ENCODE peak calls at places on chromosomes 6 and 20, in four cellular contexts. Z is heart left ventricle; N is GM19239; G is activated T-cell treated with anti-CD3 and anti-CD28 coated beads, Interleukin-2, amount 50 U/mL, for 72 hours. R is an unnamed sample.

GRCh38 chr6:119543332-119543731 is 193.8 kb upstream of the MAN1A1 start:
- DNase-seq in Z (no peak), N (no peak), G (no peak), R (no peak)

GRCh38 chr6:122663981-122664380 is 53.8 kb downstream of the PKIB start:
- DNase-seq in Z (no peak), N (no peak), G (no peak), R (no peak)

GRCh38 chr20:33967126-33967525 is 26.6 kb upstream of the RALY start:
- DNase-seq in Z (no peak), N (no peak), G (no peak), R (no peak)

GRCh38 chr6:108961985-108962384 is 113.8 kb downstream of the ARMC2 start:
- DNase-seq in N (no peak), Z (no peak), G (no peak), R (no peak)

GRCh38 chr20:57435105-57435497 is 43.9 kb downstream of the RBM38 start:
- DNase-seq in Z (no peak), G (no peak), N (no peak), R (no peak)

GRCh38 chr20:41232971-41233926 is 84.3 kb downstream of the ZHX3 start:
- DNase-seq in Z (no peak), N (no peak), G (no peak), R (no peak)

GRCh38 chr6:96014846-96015245 is 928 bp upstream of the FUT9 start:
- DNase-seq in Z (no peak), N (no peak), G (no peak), R (no peak)

GRCh38 chr6:52317841-52318581 is 33.5 kb upstream of the MCM3 start:
- DNase-seq in Z (no peak), N (peak; percentile 54), G (no peak), R (no peak)

GRCh38 chr6:2754911-2755310 is 4.2 kb upstream of the MYLK4 start:
- DNase-seq in Z (no peak), N (no peak), G (no peak), R (no peak)

GRCh38 chr6:99514089-99514488 is 1.1 kb downstream of the USP45 start:
- DNase-seq in G (no peak), N (no peak), Z (no peak), R (no peak)

GRCh38 chr20:56802805-56803204 is 173.7 kb downstream of the TFAP2C start:
- DNase-seq in Z (no peak), N (no peak), G (no peak), R (no peak)

GRCh38 chr6:85747654-85748053 is 105.0 kb upstream of the SYNCRIP start:
- DNase-seq in Z (no peak), G (no peak), N (no peak), R (no peak)

GRCh38 chr20:54174452-54175175 is 828 bp upstream of the CYP24A1 start:
- DNase-seq in N (no peak), G (no peak), Z (no peak), R (no peak)

GRCh38 chr6:157269261-157269794 is 54.0 kb downstream of the TMEM242 start:
- DNase-seq in Z (peak; percentile 88), N (no peak), G (no peak), R (no peak)

GRCh38 chr6:14804001-14804401 is 441.9 kb upstream of the JARID2 start:
- DNase-seq in G (no peak), Z (no peak), N (no peak), R (no peak)

GRCh38 chr6:10141756-10142443 is 273.0 kb downstream of the TFAP2A start:
- DNase-seq in G (no peak), N (no peak), Z (no peak), R (no peak)

GRCh38 chr6:134117409-134117808 is 65.0 kb upstream of the SLC2A12 start:
- DNase-seq in G (no peak), N (no peak), Z (no peak), R (peak; percentile 32)

GRCh38 chr6:107716688-107717089 is 107.4 kb downstream of the SCML4 start:
- DNase-seq in G (peak; percentile 77), N (peak; percentile 46), Z (no peak), R (peak; percentile 85)

GRCh38 chr20:23167436-23167835 is 81.3 kb upstream of the CD93 start:
- DNase-seq in Z (no peak), N (no peak), G (no peak), R (no peak)

GRCh38 chr6:111253999-111254778 is 166.9 kb downstream of the SLC16A10 start:
- DNase-seq in Z (no peak), G (no peak), N (no peak), R (no peak)

GRCh38 chr6:12291785-12292604 is 1.8 kb downstream of the EDN1 start:
- DNase-seq in Z (no peak), G (no peak), N (no peak), R (no peak)

GRCh38 chr6:157885211-157885788 is 62.3 kb downstream of the SNX9 start:
- DNase-seq in Z (no peak), N (no peak), G (peak; percentile 64), R (peak; percentile 68)

GRCh38 chr6:18509871-18510643 is 122.9 kb downstream of the RNF144B start:
- DNase-seq in N (no peak), Z (no peak), G (peak; percentile 18), R (no peak)

GRCh38 chr6:33297956-33298772 is 578 bp downstream of the RGL2 start:
- DNase-seq in N (peak; percentile 61), G (peak; percentile 70), Z (peak; percentile 75), R (peak; percentile 74)

GRCh38 chr6:43838276-43839036 is 68.4 kb downstream of the VEGFA start:
- DNase-seq in G (no peak), N (no peak), Z (peak; percentile 17), R (no peak)

GRCh38 chr6:3251462-3252314 is 7.1 kb upstream of the PSMG4 start:
- DNase-seq in N (peak; percentile 94), G (peak; percentile 84), Z (peak; percentile 79), R (peak; percentile 83)

GRCh38 chr6:95293257-95293656 is 284.1 kb upstream of the MANEA start:
- DNase-seq in G (no peak), Z (no peak), N (no peak), R (no peak)

GRCh38 chr6:2938632-2939083 is 32.7 kb downstream of the SERPINB6 start:
- DNase-seq in N (no peak), G (no peak), Z (no peak), R (no peak)